ENCODE peak calls at places on chromosomes 4 and X, in four cellular contexts. M, V, R and H are unnamed samples.

GRCh38 chr4:152328595-152328994 is 207.3 kb downstream of the FBXW7 start:
- DNase-seq in R (no peak), M (peak; percentile 57), V (peak; percentile 95), H (no peak)

GRCh38 chr4:99893991-99894981 is at the start of gene LAMTOR3:
- DNase-seq in R (peak; percentile 72), M (peak; percentile 77), V (peak; percentile 85), H (peak; percentile 58)

GRCh38 chr4:148438047-148438446 is 4.2 kb downstream of the NR3C2 start:
- DNase-seq in R (no peak), M (no peak), V (no peak), H (no peak)

GRCh38 chr4:93684571-93684970 is 144.0 kb upstream of the ATOH1 start:
- DNase-seq in R (no peak), M (peak; percentile 6), V (no peak), H (no peak)

GRCh38 chr4:87949961-87950360 is 25.6 kb upstream of the SPP1 start:
- DNase-seq in R (no peak), V (peak; percentile 62), M (peak; percentile 22), H (no peak)

GRCh38 chr4:19945979-19946380 is 305.7 kb upstream of the SLIT2 start:
- DNase-seq in M (peak; percentile 41), R (no peak), V (peak; percentile 99), H (no peak)

GRCh38 chr4:48944659-48945290 is 38.2 kb upstream of the OCIAD2 start:
- DNase-seq in V (peak; percentile 73), M (peak; percentile 50), R (no peak), H (peak; percentile 7)

GRCh38 chrX:52346462-52347165 is 22.2 kb upstream of the XAGE2 start:
- DNase-seq in M (no peak), R (no peak), V (peak; percentile 83), H (no peak)

GRCh38 chrX:13994681-13995080 is 35.0 kb downstream of the GEMIN8 start:
- DNase-seq in V (peak; percentile 20), R (no peak), M (no peak), H (no peak)

GRCh38 chr4:153204247-153205027 is at the start of gene TRIM2:
- DNase-seq in R (peak; percentile 70), M (peak; percentile 83), V (peak; percentile 76), H (peak; percentile 41)

GRCh38 chrX:4656419-4656818 is 943.0 kb upstream of the PRKX start:
- DNase-seq in R (no peak), V (peak; percentile 15), M (no peak), H (no peak)

GRCh38 chrX:74521961-74522833 is 92.2 kb downstream of the RLIM start:
- DNase-seq in V (no peak), M (no peak), R (no peak), H (no peak)

GRCh38 chr4:156476359-156476758 is 495.2 kb downstream of the PDGFC start:
- DNase-seq in M (peak; percentile 1), R (no peak), V (peak; percentile 99), H (peak; percentile 20)

GRCh38 chr4:86129546-86129945 is 230.3 kb downstream of the MAPK10 start:
- DNase-seq in M (no peak), V (no peak), R (no peak), H (no peak)

GRCh38 chr4:118790544-118790943 is 45.4 kb downstream of the SEC24D start:
- DNase-seq in R (no peak), M (no peak), V (no peak), H (no peak)

GRCh38 chr4:3296651-3297050 is 3.8 kb downstream of the RGS12 start:
- DNase-seq in V (no peak), R (no peak), M (no peak), H (no peak)